ENCODE peak calls at places on chromosomes 2 and 18, in eight cellular contexts. L is fibroblast of lung; G is heart right ventricle; Y is IMR-90; M is CD8-positive, alpha-beta T cell; N is transverse colon; F is BE2C; X is dorsolateral prefrontal cortex. C is an unnamed sample.

GRCh38 chr2:83376731-83377130 is 1082.3 kb downstream of the SUCLG1 start:
- DNase-seq in N (no peak), G (no peak), L (no peak), F (no peak), X (no peak), M (no peak), Y (no peak), C (no peak)

GRCh38 chr2:123165616-123166015 is 859.5 kb upstream of the CNTNAP5 start:
- DNase-seq in N (no peak), M (no peak), G (no peak), F (no peak), Y (no peak), L (no peak), X (no peak), C (no peak)

GRCh38 chr18:12686100-12686499 is 16.4 kb downstream of the CEP76 start:
- DNase-seq in M (no peak), N (no peak), Y (peak), G (no peak), X (no peak), L (peak), F (peak), C (peak)

GRCh38 chr2:198296665-198297308 is 492.4 kb downstream of the PLCL1 start:
- DNase-seq in L (peak), G (peak), N (peak), Y (peak), F (peak), X (peak), M (peak), C (peak)

GRCh38 chr2:239400000-239400831 is 604 bp downstream of the HDAC4 start:
- DNase-seq in X (no peak), G (no peak), L (no peak), F (no peak), N (peak), M (no peak), Y (peak), C (peak)

GRCh38 chr2:90207454-90208058 is 1516.1 kb downstream of the RPIA start:
- DNase-seq in N (no peak), L (no peak), F (no peak), Y (no peak), G (no peak), X (no peak), M (no peak), C (no peak)

GRCh38 chr2:166539340-166540162 is 45.5 kb upstream of the SCN7A start:
- DNase-seq in X (no peak), M (peak), Y (peak), F (peak), N (no peak), L (peak), G (peak), C (peak)

GRCh38 chr18:56086176-56086575 is 498.2 kb upstream of the TCF4 start:
- DNase-seq in F (no peak), Y (peak), N (no peak), G (no peak), M (no peak), L (peak), X (no peak), C (no peak)

GRCh38 chr2:225104971-225105370 is 62.7 kb upstream of the DOCK10 start:
- DNase-seq in L (peak), N (no peak), M (no peak), F (no peak), Y (no peak), X (no peak), G (no peak), C (no peak)

GRCh38 chr2:74008761-74009395 is 24.2 kb downstream of the TET3 start:
- DNase-seq in Y (no peak), M (no peak), N (no peak), X (no peak), L (no peak), F (no peak), G (no peak), C (no peak)

GRCh38 chr2:119311371-119311770 is 55.3 kb downstream of the C2orf76 start:
- DNase-seq in M (no peak), F (no peak), L (no peak), X (no peak), Y (no peak), N (no peak), G (no peak), C (no peak)

GRCh38 chr2:222708274-222708710 is 36.8 kb downstream of the MOGAT1 start:
- DNase-seq in N (peak), F (peak), X (peak), L (peak), Y (peak), M (peak), G (peak), C (peak)

GRCh38 chr2:213090772-213091171 is 60.6 kb downstream of the IKZF2 start:
- DNase-seq in G (no peak), F (no peak), L (no peak), X (no peak), Y (no peak), N (no peak), M (no peak), C (no peak)

GRCh38 chr2:118643286-118643685 is 204.2 kb downstream of the EN1 start:
- DNase-seq in M (no peak), L (peak), N (no peak), G (no peak), F (no peak), Y (no peak), X (no peak), C (no peak)

GRCh38 chr18:52312321-52312720 is 27.7 kb upstream of the DCC start:
- DNase-seq in M (no peak), L (peak), X (no peak), G (no peak), N (no peak), Y (no peak), F (no peak), C (no peak)

GRCh38 chr2:197077336-197077735 is 150.8 kb upstream of the PGAP1 start:
- DNase-seq in F (no peak), G (no peak), L (peak), X (no peak), Y (no peak), M (no peak), N (no peak), C (no peak)

GRCh38 chr18:3014501-3015202 is 1.7 kb upstream of the LPIN2 start:
- DNase-seq in M (no peak), L (no peak), Y (no peak), N (no peak), X (no peak), G (no peak), F (no peak), C (no peak)

GRCh38 chr2:37357053-37357452 is 12.6 kb downstream of the QPCT start:
- DNase-seq in G (no peak), F (no peak), N (no peak), X (no peak), Y (peak), L (no peak), M (no peak), C (no peak)

GRCh38 chr2:6069354-6069753 is 377.2 kb downstream of the SOX11 start:
- DNase-seq in F (no peak), N (no peak), X (no peak), G (no peak), L (peak), Y (peak), M (no peak), C (no peak)

GRCh38 chr18:8847066-8847755 is 141.9 kb downstream of the MTCL1 start:
- DNase-seq in N (no peak), L (peak), F (no peak), X (no peak), M (no peak), Y (peak), G (no peak), C (peak)

GRCh38 chr2:68368657-68369339 is 3.7 kb downstream of the PLEK start:
- DNase-seq in G (no peak), F (no peak), L (peak), Y (peak), N (no peak), M (no peak), X (peak), C (peak)

GRCh38 chr18:2982452-2983172 is 30.3 kb downstream of the LPIN2 start:
- DNase-seq in F (no peak), X (no peak), G (no peak), L (no peak), M (no peak), Y (no peak), N (peak), C (no peak)

GRCh38 chr2:8234253-8234652 is 447.6 kb upstream of the ID2 start:
- DNase-seq in L (no peak), G (no peak), N (no peak), M (no peak), Y (no peak), F (no peak), X (no peak), C (no peak)

GRCh38 chr2:8236391-8236790 is 445.5 kb upstream of the ID2 start:
- DNase-seq in L (no peak), G (no peak), N (no peak), M (no peak), Y (no peak), F (no peak), X (no peak), C (no peak)

GRCh38 chr2:8231909-8232308 is 449.9 kb upstream of the ID2 start:
- DNase-seq in F (no peak), G (no peak), Y (no peak), M (no peak), L (no peak), X (no peak), N (no peak), C (no peak)

GRCh38 chr2:8238521-8239230 is 443.2 kb upstream of the ID2 start:
- DNase-seq in X (no peak), L (no peak), F (no peak), M (no peak), N (no peak), G (no peak), Y (no peak), C (no peak)

GRCh38 chr2:8234757-8235374 is 447.0 kb upstream of the ID2 start:
- DNase-seq in X (no peak), M (no peak), L (no peak), F (no peak), G (no peak), Y (no peak), N (no peak), C (no peak)
- H3K4me3 ChIP-seq in X (no peak), M (no peak), L (no peak), F (no peak), G (no peak), Y (no peak), N (no peak), C (no peak)

DNA sequence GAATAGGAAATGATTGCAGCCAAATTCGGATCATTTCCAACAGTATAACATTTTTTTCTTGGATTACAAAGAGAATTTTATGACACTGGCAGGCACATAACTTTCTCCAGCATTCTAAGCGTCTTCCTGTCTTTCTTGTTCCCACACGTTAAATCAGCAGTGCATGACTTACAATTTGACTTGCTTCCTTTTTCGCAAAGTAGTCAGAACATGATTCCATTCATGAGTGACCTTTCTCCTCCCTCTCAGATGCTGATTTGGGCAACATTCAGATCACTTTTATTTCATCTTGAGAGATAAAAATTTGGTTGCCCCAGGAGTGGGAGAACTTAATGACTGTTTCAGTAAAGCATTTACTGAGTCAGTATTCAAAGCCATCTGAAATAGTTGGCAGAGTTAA is 858.7 kb upstream of the ACVR2A start:
- DNase-seq in G (no peak), F (no peak), L (peak), Y (no peak), M (no peak), X (no peak), N (no peak), C (peak)
- H3K4me3 ChIP-seq in G (no peak), F (no peak), L (no peak), Y (no peak), M (no peak), X (no peak), N (no peak), C (no peak)

GRCh38 chr2:156803243-156803642 is 367.1 kb downstream of the GPD2 start:
- DNase-seq in N (no peak), X (no peak), M (no peak), Y (no peak), L (no peak), F (peak), G (no peak), C (no peak)
- H3K4me3 ChIP-seq in N (no peak), X (no peak), M (no peak), Y (no peak), L (no peak), F (peak), G (no peak), C (no peak)

GRCh38 chr18:32902566-32903330 is 129.9 kb upstream of the KLHL14 start:
- DNase-seq in F (no peak), G (no peak), X (no peak), L (no peak), Y (no peak), M (no peak), N (no peak), C (no peak)
- H3K4me3 ChIP-seq in F (no peak), G (no peak), X (no peak), L (no peak), Y (no peak), M (no peak), N (no peak), C (no peak)

GRCh38 chr2:1047485-1047884 is 96.8 kb downstream of the SNTG2 start:
- DNase-seq in X (no peak), M (no peak), Y (no peak), L (peak), F (no peak), N (no peak), G (no peak), C (peak)
- H3K4me3 ChIP-seq in X (no peak), M (no peak), Y (no peak), L (no peak), F (no peak), N (no peak), G (no peak), C (no peak)

GRCh38 chr2:25160376-25160775 is 8.0 kb downstream of the POMC start:
- DNase-seq in N (no peak), F (no peak), M (no peak), G (no peak), L (no peak), Y (no peak), X (no peak), C (no peak)
- H3K4me3 ChIP-seq in N (no peak), F (no peak), M (no peak), G (peak), L (no peak), Y (no peak), X (no peak), C (no peak)

DNA sequence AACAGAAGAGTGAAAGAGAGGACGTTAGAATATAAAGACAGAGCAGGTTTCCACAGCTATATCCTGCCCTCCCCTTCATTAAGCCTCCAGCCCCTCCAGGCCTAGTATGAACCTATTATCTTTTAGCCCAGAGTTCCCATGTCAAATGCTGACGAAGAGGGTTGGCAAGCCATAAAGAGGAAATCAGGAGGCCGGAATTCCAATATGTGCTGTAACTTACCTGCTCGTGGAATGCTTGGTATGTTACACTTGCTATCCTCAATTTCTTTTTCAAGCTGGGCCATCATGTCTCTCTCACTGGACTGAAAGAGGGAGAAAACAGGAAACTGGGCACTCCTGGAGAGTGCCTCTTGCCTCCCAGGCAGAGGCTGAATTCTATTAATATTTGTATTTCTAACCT is 264.1 kb downstream of the TRIB2 start:
- DNase-seq in Y (no peak), X (no peak), G (no peak), F (no peak), M (no peak), L (no peak), N (no peak), C (no peak)
- H3K4me3 ChIP-seq in Y (no peak), X (no peak), G (no peak), F (no peak), M (no peak), L (no peak), N (no peak), C (no peak)

GRCh38 chr18:11148655-11149440 is 521 bp downstream of the PIEZO2 start:
- DNase-seq in N (no peak), L (no peak), M (no peak), X (peak), G (no peak), F (no peak), Y (no peak), C (no peak)
- H3K4me3 ChIP-seq in N (peak), L (peak), M (no peak), X (peak), G (peak), F (no peak), Y (peak), C (peak)

C was measured in fibroblast of pulmonary artery.